ENCODE peak calls at places on chromosomes 5 and 9, in nine cellular contexts. W, V, C, Q, D, Z, J, R and E are unnamed samples.
A peak's percentile ranks its signal among the peaks of the same experiment; 100 is the strongest.

GRCh38 chr9:76109953-76110352 is 219.5 kb downstream of the PCSK5 start:
- DNase-seq in V (no peak), Q (no peak), C (no peak), W (peak; percentile 47), R (no peak), Z (no peak), D (no peak), J (no peak), E (no peak)

GRCh38 chr9:110104201-110104845 is 103.6 kb downstream of the C9orf152 start:
- DNase-seq in C (no peak), W (peak; percentile 41), V (no peak), R (no peak), D (no peak), J (no peak), Q (peak; percentile 71), Z (no peak), E (peak; percentile 58)

GRCh38 chr5:23440703-23441102 is 66.7 kb upstream of the PRDM9 start:
- DNase-seq in Z (no peak), R (no peak), D (no peak), V (no peak), W (no peak), C (no peak), J (no peak), Q (no peak), E (no peak)

GRCh38 chr9:112546149-112547012 is 59.8 kb downstream of the KIAA1958 start:
- DNase-seq in J (no peak), D (no peak), R (no peak), Z (no peak), C (no peak), W (peak; percentile 61), Q (no peak), V (no peak), E (peak; percentile 34)

GRCh38 chr5:151562019-151562707 is 29.0 kb downstream of the FAT2 start:
- DNase-seq in Z (no peak), D (no peak), V (no peak), R (no peak), C (no peak), J (no peak), Q (no peak), W (no peak), E (no peak)

GRCh38 chr5:68129364-68129763 is 86.2 kb upstream of the PIK3R1 start:
- DNase-seq in V (no peak), Z (no peak), C (no peak), W (no peak), D (no peak), J (no peak), Q (no peak), R (no peak), E (no peak)

GRCh38 chr9:133775951-133776905 is 38.1 kb upstream of the SARDH start:
- DNase-seq in Q (no peak), J (no peak), C (no peak), R (no peak), Z (no peak), D (no peak), W (no peak), V (no peak), E (no peak)

GRCh38 chr9:38301376-38302106 is 91.0 kb upstream of the ALDH1B1 start:
- DNase-seq in J (no peak), R (no peak), W (no peak), Q (no peak), V (no peak), D (no peak), C (no peak), Z (no peak), E (no peak)